ENCODE peak calls at places on chromosomes 12 and 14, in nine cellular contexts. One of them, this sample, is unnamed.

GRCh38 chr12:49288922-49289555 is 5.9 kb upstream of the PRPH start:
- DNase-seq in lung: no peak
- DNase-seq in activated T-cell treated with anti-CD3 and anti-CD28 coated beads for 24 hours: no peak
- DNase-seq in SJCRH30: no peak
- DNase-seq in NCI-H460: no peak
- DNase-seq in RKO: no peak
- DNase-seq in HTR-8/SVneo: no peak
- DNase-seq in B cell: no peak
- DNase-seq in AG08396: no peak
- DNase-seq in this sample: no peak

GRCh38 chr12:65495233-65495632 is 216.8 kb downstream of the MSRB3 start:
- DNase-seq in activated T-cell treated with anti-CD3 and anti-CD28 coated beads for 24 hours: no peak
- DNase-seq in HTR-8/SVneo: peak
- DNase-seq in lung: no peak
- DNase-seq in AG08396: peak
- DNase-seq in SJCRH30: peak
- DNase-seq in RKO: peak
- DNase-seq in NCI-H460: no peak
- DNase-seq in B cell: no peak
- DNase-seq in this sample: no peak

GRCh38 chr12:115046805-115047204 is 362.8 kb upstream of the TBX3 start:
- DNase-seq in SJCRH30: no peak
- DNase-seq in AG08396: no peak
- DNase-seq in activated T-cell treated with anti-CD3 and anti-CD28 coated beads for 24 hours: no peak
- DNase-seq in HTR-8/SVneo: no peak
- DNase-seq in lung: no peak
- DNase-seq in NCI-H460: no peak
- DNase-seq in B cell: no peak
- DNase-seq in RKO: no peak
- DNase-seq in this sample: no peak

GRCh38 chr12:52147983-52148540 is 43.8 kb downstream of the KRT80 start:
- DNase-seq in SJCRH30: no peak
- DNase-seq in RKO: no peak
- DNase-seq in B cell: no peak
- DNase-seq in lung: no peak
- DNase-seq in NCI-H460: no peak
- DNase-seq in HTR-8/SVneo: no peak
- DNase-seq in AG08396: no peak
- DNase-seq in activated T-cell treated with anti-CD3 and anti-CD28 coated beads for 24 hours: no peak
- DNase-seq in this sample: no peak

GRCh38 chr14:93959239-93960107 is 16.9 kb downstream of the ASB2 start:
- DNase-seq in B cell: peak
- DNase-seq in lung: peak
- DNase-seq in RKO: peak
- DNase-seq in activated T-cell treated with anti-CD3 and anti-CD28 coated beads for 24 hours: peak
- DNase-seq in SJCRH30: peak
- DNase-seq in AG08396: peak
- DNase-seq in HTR-8/SVneo: peak
- DNase-seq in NCI-H460: no peak
- DNase-seq in this sample: peak

GRCh38 chr12:114729731-114730130 is 45.8 kb upstream of the TBX3 start:
- DNase-seq in RKO: peak
- DNase-seq in HTR-8/SVneo: no peak
- DNase-seq in NCI-H460: no peak
- DNase-seq in AG08396: peak
- DNase-seq in SJCRH30: no peak
- DNase-seq in activated T-cell treated with anti-CD3 and anti-CD28 coated beads for 24 hours: no peak
- DNase-seq in B cell: no peak
- DNase-seq in lung: no peak
- DNase-seq in this sample: no peak

GRCh38 chr14:24329736-24330135 is 5.1 kb downstream of the ADCY4 start:
- DNase-seq in SJCRH30: no peak
- DNase-seq in NCI-H460: no peak
- DNase-seq in activated T-cell treated with anti-CD3 and anti-CD28 coated beads for 24 hours: no peak
- DNase-seq in HTR-8/SVneo: no peak
- DNase-seq in AG08396: no peak
- DNase-seq in RKO: no peak
- DNase-seq in lung: peak
- DNase-seq in B cell: no peak
- DNase-seq in this sample: peak

GRCh38 chr12:91239497-91239896 is 56.9 kb upstream of the DCN start:
- DNase-seq in NCI-H460: no peak
- DNase-seq in AG08396: no peak
- DNase-seq in lung: no peak
- DNase-seq in HTR-8/SVneo: no peak
- DNase-seq in B cell: no peak
- DNase-seq in SJCRH30: no peak
- DNase-seq in activated T-cell treated with anti-CD3 and anti-CD28 coated beads for 24 hours: no peak
- DNase-seq in RKO: no peak
- DNase-seq in this sample: no peak

GRCh38 chr12:12725956-12726542 is 8.9 kb downstream of the CDKN1B start:
- DNase-seq in RKO: peak
- DNase-seq in B cell: no peak
- DNase-seq in SJCRH30: no peak
- DNase-seq in activated T-cell treated with anti-CD3 and anti-CD28 coated beads for 24 hours: no peak
- DNase-seq in lung: no peak
- DNase-seq in AG08396: no peak
- DNase-seq in NCI-H460: no peak
- DNase-seq in HTR-8/SVneo: no peak
- DNase-seq in this sample: no peak

GRCh38 chr12:126390969-126391566 is 1325.8 kb downstream of the AACS start:
- DNase-seq in AG08396: no peak
- DNase-seq in NCI-H460: no peak
- DNase-seq in SJCRH30: no peak
- DNase-seq in RKO: no peak
- DNase-seq in HTR-8/SVneo: no peak
- DNase-seq in activated T-cell treated with anti-CD3 and anti-CD28 coated beads for 24 hours: no peak
- DNase-seq in lung: no peak
- DNase-seq in B cell: no peak
- DNase-seq in this sample: no peak

GRCh38 chr14:31505411-31505810 is 17.6 kb upstream of the GPR33 start:
- DNase-seq in SJCRH30: no peak
- DNase-seq in HTR-8/SVneo: no peak
- DNase-seq in activated T-cell treated with anti-CD3 and anti-CD28 coated beads for 24 hours: no peak
- DNase-seq in RKO: no peak
- DNase-seq in NCI-H460: no peak
- DNase-seq in B cell: no peak
- DNase-seq in AG08396: peak
- DNase-seq in lung: no peak
- DNase-seq in this sample: no peak

GRCh38 chr14:103728721-103729120 is 13.1 kb downstream of the ZFYVE21 start:
- DNase-seq in activated T-cell treated with anti-CD3 and anti-CD28 coated beads for 24 hours: no peak
- DNase-seq in lung: no peak
- DNase-seq in AG08396: no peak
- DNase-seq in B cell: no peak
- DNase-seq in RKO: no peak
- DNase-seq in HTR-8/SVneo: no peak
- DNase-seq in SJCRH30: no peak
- DNase-seq in NCI-H460: no peak
- DNase-seq in this sample: no peak

GRCh38 chr12:50315803-50316202 is 32.5 kb upstream of the LIMA1 start:
- DNase-seq in B cell: no peak
- DNase-seq in RKO: no peak
- DNase-seq in NCI-H460: no peak
- DNase-seq in HTR-8/SVneo: no peak
- DNase-seq in SJCRH30: no peak
- DNase-seq in AG08396: no peak
- DNase-seq in activated T-cell treated with anti-CD3 and anti-CD28 coated beads for 24 hours: no peak
- DNase-seq in lung: no peak
- DNase-seq in this sample: no peak

GRCh38 chr12:48508987-48509386 is 16.4 kb upstream of the OR8S1 start:
- DNase-seq in lung: no peak
- DNase-seq in HTR-8/SVneo: no peak
- DNase-seq in B cell: no peak
- DNase-seq in NCI-H460: no peak
- DNase-seq in activated T-cell treated with anti-CD3 and anti-CD28 coated beads for 24 hours: no peak
- DNase-seq in SJCRH30: no peak
- DNase-seq in AG08396: no peak
- DNase-seq in RKO: no peak
- DNase-seq in this sample: no peak

GRCh38 chr12:82857276-82857675 is 170.6 kb downstream of the TMTC2 start:
- DNase-seq in B cell: no peak
- DNase-seq in RKO: no peak
- DNase-seq in activated T-cell treated with anti-CD3 and anti-CD28 coated beads for 24 hours: no peak
- DNase-seq in NCI-H460: no peak
- DNase-seq in HTR-8/SVneo: no peak
- DNase-seq in AG08396: no peak
- DNase-seq in SJCRH30: no peak
- DNase-seq in lung: no peak
- DNase-seq in this sample: no peak

GRCh38 chr12:119540476-119540875 is 53.1 kb upstream of the TMEM233 start:
- DNase-seq in NCI-H460: no peak
- DNase-seq in activated T-cell treated with anti-CD3 and anti-CD28 coated beads for 24 hours: no peak
- DNase-seq in lung: no peak
- DNase-seq in RKO: no peak
- DNase-seq in AG08396: no peak
- DNase-seq in SJCRH30: no peak
- DNase-seq in HTR-8/SVneo: no peak
- DNase-seq in B cell: no peak
- DNase-seq in this sample: no peak

GRCh38 chr12:80469681-80470080 is 25.6 kb downstream of the PTPRQ start:
- DNase-seq in SJCRH30: no peak
- DNase-seq in lung: no peak
- DNase-seq in NCI-H460: no peak
- DNase-seq in activated T-cell treated with anti-CD3 and anti-CD28 coated beads for 24 hours: no peak
- DNase-seq in AG08396: no peak
- DNase-seq in HTR-8/SVneo: no peak
- DNase-seq in RKO: no peak
- DNase-seq in B cell: no peak
- DNase-seq in this sample: no peak

GRCh38 chr12:53504004-53504920 is 3.0 kb downstream of the NPFF start:
- DNase-seq in AG08396: no peak
- DNase-seq in lung: no peak
- DNase-seq in activated T-cell treated with anti-CD3 and anti-CD28 coated beads for 24 hours: no peak
- DNase-seq in RKO: no peak
- DNase-seq in NCI-H460: no peak
- DNase-seq in HTR-8/SVneo: no peak
- DNase-seq in SJCRH30: no peak
- DNase-seq in B cell: no peak
- DNase-seq in this sample: no peak

GRCh38 chr12:44889871-44890270 is 13.8 kb upstream of the NELL2 start:
- DNase-seq in activated T-cell treated with anti-CD3 and anti-CD28 coated beads for 24 hours: no peak
- DNase-seq in HTR-8/SVneo: no peak
- DNase-seq in NCI-H460: no peak
- DNase-seq in lung: no peak
- DNase-seq in AG08396: no peak
- DNase-seq in RKO: no peak
- DNase-seq in B cell: no peak
- DNase-seq in SJCRH30: no peak
- DNase-seq in this sample: no peak

GRCh38 chr12:124387510-124387855 is 92.6 kb downstream of the RFLNA start:
- DNase-seq in lung: peak
- DNase-seq in SJCRH30: peak
- DNase-seq in HTR-8/SVneo: no peak
- DNase-seq in AG08396: no peak
- DNase-seq in NCI-H460: no peak
- DNase-seq in B cell: no peak
- DNase-seq in activated T-cell treated with anti-CD3 and anti-CD28 coated beads for 24 hours: no peak
- DNase-seq in RKO: no peak
- DNase-seq in this sample: no peak

GRCh38 chr14:83706555-83706954 is 1823.4 kb upstream of the FLRT2 start:
- DNase-seq in SJCRH30: no peak
- DNase-seq in HTR-8/SVneo: peak
- DNase-seq in lung: no peak
- DNase-seq in NCI-H460: no peak
- DNase-seq in B cell: no peak
- DNase-seq in RKO: no peak
- DNase-seq in AG08396: no peak
- DNase-seq in activated T-cell treated with anti-CD3 and anti-CD28 coated beads for 24 hours: no peak
- DNase-seq in this sample: no peak

GRCh38 chr12:131493068-131493826 is 217.6 kb upstream of the SFSWAP start:
- DNase-seq in HTR-8/SVneo: no peak
- DNase-seq in B cell: no peak
- DNase-seq in activated T-cell treated with anti-CD3 and anti-CD28 coated beads for 24 hours: no peak
- DNase-seq in AG08396: no peak
- DNase-seq in RKO: no peak
- DNase-seq in NCI-H460: no peak
- DNase-seq in SJCRH30: no peak
- DNase-seq in lung: no peak
- DNase-seq in this sample: no peak

GRCh38 chr12:2299207-2299606 is 246.4 kb downstream of the CACNA1C start:
- DNase-seq in NCI-H460: no peak
- DNase-seq in B cell: no peak
- DNase-seq in AG08396: no peak
- DNase-seq in RKO: no peak
- DNase-seq in activated T-cell treated with anti-CD3 and anti-CD28 coated beads for 24 hours: no peak
- DNase-seq in HTR-8/SVneo: no peak
- DNase-seq in lung: no peak
- DNase-seq in SJCRH30: no peak
- DNase-seq in this sample: no peak

GRCh38 chr12:49296836-49297694 is 2.1 kb downstream of the PRPH start:
- DNase-seq in SJCRH30: no peak
- DNase-seq in AG08396: no peak
- DNase-seq in RKO: peak
- DNase-seq in activated T-cell treated with anti-CD3 and anti-CD28 coated beads for 24 hours: peak
- DNase-seq in NCI-H460: peak
- DNase-seq in lung: peak
- DNase-seq in B cell: no peak
- DNase-seq in HTR-8/SVneo: peak
- DNase-seq in this sample: no peak

GRCh38 chr14:94113490-94113889 is 3.0 kb downstream of the IFI27 start:
- DNase-seq in B cell: no peak
- DNase-seq in RKO: no peak
- DNase-seq in AG08396: no peak
- DNase-seq in lung: no peak
- DNase-seq in HTR-8/SVneo: no peak
- DNase-seq in SJCRH30: no peak
- DNase-seq in NCI-H460: no peak
- DNase-seq in activated T-cell treated with anti-CD3 and anti-CD28 coated beads for 24 hours: no peak
- DNase-seq in this sample: no peak

GRCh38 chr12:124370384-124370783 is 75.5 kb downstream of the RFLNA start:
- DNase-seq in B cell: no peak
- DNase-seq in AG08396: no peak
- DNase-seq in NCI-H460: no peak
- DNase-seq in SJCRH30: no peak
- DNase-seq in activated T-cell treated with anti-CD3 and anti-CD28 coated beads for 24 hours: no peak
- DNase-seq in lung: no peak
- DNase-seq in HTR-8/SVneo: no peak
- DNase-seq in RKO: no peak
- DNase-seq in this sample: no peak

GRCh38 chr14:23399136-23399535 is 8.9 kb downstream of the MYH6 start:
- DNase-seq in lung: no peak
- DNase-seq in RKO: no peak
- DNase-seq in B cell: no peak
- DNase-seq in activated T-cell treated with anti-CD3 and anti-CD28 coated beads for 24 hours: no peak
- DNase-seq in HTR-8/SVneo: no peak
- DNase-seq in NCI-H460: no peak
- DNase-seq in SJCRH30: no peak
- DNase-seq in AG08396: no peak
- DNase-seq in this sample: no peak

GRCh38 chr12:114003286-114003685 is 37.2 kb upstream of the RBM19 start:
- DNase-seq in activated T-cell treated with anti-CD3 and anti-CD28 coated beads for 24 hours: no peak
- DNase-seq in RKO: no peak
- DNase-seq in HTR-8/SVneo: no peak
- DNase-seq in SJCRH30: no peak
- DNase-seq in B cell: no peak
- DNase-seq in lung: no peak
- DNase-seq in AG08396: no peak
- DNase-seq in NCI-H460: no peak
- DNase-seq in this sample: no peak

GRCh38 chr12:68223067-68223747 is 2.4 kb downstream of the IL26 start:
- DNase-seq in NCI-H460: peak
- DNase-seq in RKO: peak
- DNase-seq in activated T-cell treated with anti-CD3 and anti-CD28 coated beads for 24 hours: peak
- DNase-seq in B cell: peak
- DNase-seq in HTR-8/SVneo: peak
- DNase-seq in AG08396: peak
- DNase-seq in lung: peak
- DNase-seq in SJCRH30: peak
- DNase-seq in this sample: peak

GRCh38 chr14:49863483-49864262 is 11.1 kb upstream of the NEMF start:
- DNase-seq in activated T-cell treated with anti-CD3 and anti-CD28 coated beads for 24 hours: no peak
- DNase-seq in HTR-8/SVneo: no peak
- DNase-seq in AG08396: no peak
- DNase-seq in NCI-H460: peak
- DNase-seq in B cell: no peak
- DNase-seq in RKO: peak
- DNase-seq in SJCRH30: no peak
- DNase-seq in lung: no peak
- DNase-seq in this sample: peak

GRCh38 chr12:92543359-92543758 is 159.4 kb upstream of the PLEKHG7 start:
- DNase-seq in RKO: no peak
- DNase-seq in AG08396: no peak
- DNase-seq in lung: no peak
- DNase-seq in HTR-8/SVneo: no peak
- DNase-seq in SJCRH30: no peak
- DNase-seq in B cell: no peak
- DNase-seq in NCI-H460: no peak
- DNase-seq in activated T-cell treated with anti-CD3 and anti-CD28 coated beads for 24 hours: no peak
- DNase-seq in this sample: no peak

This sample was measured in CD8-positive, alpha-beta T cell.